ENCODE peak calls at places on chromosomes 2 and 18, in eight cellular contexts. C is CD4-positive, alpha-beta memory T cell; N is tibial artery; I is heart right ventricle; F is CD8-positive, alpha-beta T cell; T is kidney; J is ascending aorta; Q is fibroblast of lung. R is an unnamed sample.

GRCh38 chr2:12326449-12327190 is 390.1 kb upstream of the TRIB2 start:
- DNase-seq in C (no peak), N (no peak), I (no peak), F (no peak), T (no peak), J (no peak), Q (no peak), R (no peak)

GRCh38 chr2:177221970-177222369 is 9.4 kb downstream of the HNRNPA3 start:
- DNase-seq in C (no peak), N (no peak), I (no peak), F (no peak), T (no peak), J (no peak), Q (no peak), R (no peak)

GRCh38 chr18:68435581-68435980 is 279.3 kb downstream of the TMX3 start:
- DNase-seq in C (no peak), N (no peak), I (no peak), F (no peak), T (no peak), J (no peak), Q (no peak), R (no peak)

GRCh38 chr2:48569433-48569832 is 39.5 kb downstream of the STON1 start:
- DNase-seq in C (no peak), N (no peak), I (no peak), F (no peak), T (no peak), J (no peak), Q (peak), R (no peak)

GRCh38 chr2:216775043-216775453 is 79.7 kb upstream of the IGFBP5 start:
- DNase-seq in C (no peak), N (peak), I (peak), F (no peak), T (peak), J (peak), Q (peak), R (no peak)

GRCh38 chr2:134327367-134327766 is 73.5 kb downstream of the MGAT5 start:
- DNase-seq in C (no peak), N (no peak), I (no peak), F (no peak), T (no peak), J (no peak), Q (no peak), R (no peak)

GRCh38 chr2:55010915-55011314 is 39.3 kb downstream of the RTN4 start:
- DNase-seq in C (no peak), N (peak), I (no peak), F (no peak), T (peak), J (no peak), Q (peak), R (no peak)

GRCh38 chr2:173343921-173344320 is 10.8 kb upstream of the CDCA7 start:
- DNase-seq in C (no peak), N (no peak), I (no peak), F (no peak), T (no peak), J (no peak), Q (no peak), R (no peak)

GRCh38 chr2:8424997-8425900 is 256.6 kb upstream of the ID2 start:
- DNase-seq in C (no peak), N (no peak), I (no peak), F (no peak), T (no peak), J (no peak), Q (no peak), R (no peak)

GRCh38 chr2:44789446-44789845 is 152.1 kb upstream of the SIX3 start:
- DNase-seq in C (no peak), N (no peak), I (no peak), F (no peak), T (no peak), J (no peak), Q (no peak), R (no peak)

GRCh38 chr2:217095511-217096205 is 235.8 kb upstream of the TNP1 start:
- DNase-seq in C (no peak), N (no peak), I (no peak), F (no peak), T (no peak), J (no peak), Q (no peak), R (no peak)

GRCh38 chr2:229489016-229489415 is 217.9 kb upstream of the PID1 start:
- DNase-seq in C (no peak), N (no peak), I (no peak), F (no peak), T (no peak), J (no peak), Q (peak), R (no peak)

GRCh38 chr2:95345415-95346235 is 48.5 kb downstream of the KCNIP3 start:
- DNase-seq in C (peak), N (peak), I (peak), F (no peak), T (peak), J (peak), Q (peak), R (peak)

GRCh38 chr2:207681431-207681830 is 30.0 kb upstream of the CCNYL1 start:
- DNase-seq in C (no peak), N (no peak), I (no peak), F (no peak), T (peak), J (no peak), Q (no peak), R (no peak)

GRCh38 chr2:215728504-215729065 is 284.8 kb downstream of the MREG start:
- DNase-seq in C (no peak), N (peak), I (no peak), F (no peak), T (no peak), J (no peak), Q (peak), R (no peak)

GRCh38 chr2:177334940-177335543 is 57.5 kb upstream of the AGPS start:
- DNase-seq in C (peak), N (no peak), I (peak), F (no peak), T (no peak), J (no peak), Q (peak), R (no peak)

GRCh38 chr2:9769171-9770005 is 73.9 kb upstream of the TAF1B start:
- DNase-seq in C (no peak), N (no peak), I (no peak), F (no peak), T (no peak), J (no peak), Q (peak), R (peak)

GRCh38 chr2:170582747-170583463 is 132.2 kb upstream of the SP5 start:
- DNase-seq in C (no peak), N (no peak), I (no peak), F (no peak), T (no peak), J (no peak), Q (peak), R (no peak)

GRCh38 chr2:127579231-127579630 is 43.7 kb downstream of the MYO7B start:
- DNase-seq in C (no peak), N (no peak), I (peak), F (no peak), T (peak), J (no peak), Q (no peak), R (no peak)

GRCh38 chr2:146982393-146982846 is 862.4 kb upstream of the ACVR2A start:
- DNase-seq in C (no peak), N (peak), I (no peak), F (no peak), T (no peak), J (no peak), Q (peak), R (peak)

GRCh38 chr2:18784245-18784644 is 194.9 kb upstream of the NT5C1B start:
- DNase-seq in C (no peak), N (no peak), I (no peak), F (no peak), T (no peak), J (no peak), Q (no peak), R (no peak)

GRCh38 chr2:145220496-145220895 is 700.6 kb upstream of the ZEB2 start:
- DNase-seq in C (no peak), N (no peak), I (no peak), F (no peak), T (no peak), J (no peak), Q (no peak), R (no peak)

GRCh38 chr2:100137318-100137717 is 5.1 kb downstream of the AFF3 start:
- DNase-seq in C (no peak), N (no peak), I (no peak), F (no peak), T (no peak), J (no peak), Q (no peak), R (no peak)

GRCh38 chr2:210956101-210956500 is 399.7 kb downstream of the CPS1 start:
- DNase-seq in C (no peak), N (no peak), I (no peak), F (no peak), T (no peak), J (no peak), Q (peak), R (no peak)

GRCh38 chr2:40101076-40101688 is 322.1 kb upstream of the THUMPD2 start:
- DNase-seq in C (no peak), N (no peak), I (no peak), F (no peak), T (no peak), J (no peak), Q (peak), R (no peak)

GRCh38 chr2:154941379-154941778 is 242.9 kb downstream of the KCNJ3 start:
- DNase-seq in C (no peak), N (no peak), I (no peak), F (no peak), T (no peak), J (no peak), Q (no peak), R (no peak)

GRCh38 chr2:165794520-165794882 is 454 bp upstream of the GALNT3 start:
- DNase-seq in C (peak), N (peak), I (peak), F (peak), T (peak), J (no peak), Q (peak), R (peak)

GRCh38 chr2:233003658-233004555 is 9.1 kb downstream of the NGEF start:
- DNase-seq in C (no peak), N (no peak), I (no peak), F (no peak), T (no peak), J (no peak), Q (no peak), R (peak)

GRCh38 chr18:40529478-40529877 is 1425.6 kb upstream of the PIK3C3 start:
- DNase-seq in C (no peak), N (no peak), I (no peak), F (no peak), T (no peak), J (no peak), Q (peak), R (no peak)

GRCh38 chr2:144084114-144084661 is 435.7 kb downstream of the ZEB2 start:
- DNase-seq in C (no peak), N (no peak), I (no peak), F (no peak), T (no peak), J (no peak), Q (peak), R (no peak)

GRCh38 chr2:816278-816677 is 134.4 kb upstream of the SNTG2 start:
- DNase-seq in C (no peak), N (no peak), I (no peak), F (no peak), T (no peak), J (no peak), Q (no peak), R (no peak)

GRCh38 chr2:119223521-119224390 is at the start of gene STEAP3:
- DNase-seq in C (no peak), N (peak), I (peak), F (no peak), T (peak), J (peak), Q (peak), R (peak)

GRCh38 chr2:67626656-67627055 is 229.5 kb downstream of the ETAA1 start:
- DNase-seq in C (no peak), N (no peak), I (no peak), F (no peak), T (no peak), J (no peak), Q (peak), R (no peak)

GRCh38 chr2:128292599-128293425 is 25.9 kb downstream of the HS6ST1 start:
- DNase-seq in C (no peak), N (no peak), I (no peak), F (no peak), T (peak), J (no peak), Q (no peak), R (no peak)

GRCh38 chr2:109611467-109612095 is 2.2 kb downstream of the SEPTIN10 start:
- DNase-seq in C (no peak), N (no peak), I (no peak), F (no peak), T (no peak), J (no peak), Q (peak), R (no peak)

GRCh38 chr18:63237911-63238710 is 81.5 kb downstream of the BCL2 start:
- DNase-seq in C (no peak), N (no peak), I (peak), F (no peak), T (no peak), J (no peak), Q (peak), R (peak)

GRCh38 chr2:113700186-113700841 is 56.1 kb downstream of the SLC35F5 start:
- DNase-seq in C (peak), N (no peak), I (peak), F (peak), T (peak), J (no peak), Q (no peak), R (no peak)

DNA sequence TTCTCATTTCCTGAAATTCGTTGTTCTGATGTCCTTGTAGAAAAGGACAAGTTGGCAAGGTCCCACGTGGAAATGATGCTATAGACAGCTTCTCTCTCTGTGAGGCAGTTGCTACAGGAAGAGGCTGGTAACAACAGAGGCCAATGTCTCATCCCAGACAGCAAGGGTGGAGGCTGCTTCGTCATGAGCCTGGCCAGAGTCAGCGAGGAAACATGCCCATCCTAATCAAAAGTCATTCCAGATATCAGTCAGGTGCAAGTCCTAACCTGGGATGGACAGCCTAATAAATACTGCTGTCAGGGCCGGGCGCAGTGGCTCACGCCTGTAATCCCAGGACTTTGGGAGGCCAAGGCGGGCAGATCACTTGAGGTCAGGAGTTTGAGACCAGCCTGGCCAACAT is 6.4 kb upstream of the SMAD7 start:
- DNase-seq in C (no peak), N (no peak), I (no peak), F (no peak), T (no peak), J (no peak), Q (no peak), R (no peak)
- H3K27ac ChIP-seq in C (no peak), N (peak), I (no peak), F (no peak), T (no peak), J (peak), Q (peak), R (peak)

GRCh38 chr2:158619496-158619895 is 162.7 kb downstream of the PKP4 start:
- DNase-seq in C (no peak), N (no peak), I (no peak), F (no peak), T (no peak), J (no peak), Q (peak), R (no peak)
- H3K27ac ChIP-seq in C (no peak), N (no peak), I (no peak), F (no peak), T (no peak), J (no peak), Q (no peak), R (no peak)

GRCh38 chr2:221518201-221518936 is 53.7 kb downstream of the EPHA4 start:
- DNase-seq in C (peak), N (no peak), I (no peak), F (peak), T (no peak), J (no peak), Q (peak), R (no peak)

GRCh38 chr2:221521261-221521845 is 50.8 kb downstream of the EPHA4 start:
- DNase-seq in C (no peak), N (no peak), I (no peak), F (no peak), T (no peak), J (no peak), Q (no peak), R (no peak)

GRCh38 chr2:221514305-221515040 is 57.6 kb downstream of the EPHA4 start:
- DNase-seq in C (no peak), N (no peak), I (no peak), F (no peak), T (no peak), J (no peak), Q (no peak), R (no peak)

GRCh38 chr2:221517362-221518121 is 54.6 kb downstream of the EPHA4 start:
- DNase-seq in C (peak), N (peak), I (no peak), F (peak), T (peak), J (no peak), Q (peak), R (no peak)

GRCh38 chr2:221518937-221519635 is 53.0 kb downstream of the EPHA4 start:
- DNase-seq in C (no peak), N (no peak), I (no peak), F (no peak), T (no peak), J (no peak), Q (peak), R (no peak)
- H3K27ac ChIP-seq in C (peak), N (no peak), I (peak), F (peak), T (no peak), J (no peak), Q (no peak), R (no peak)

GRCh38 chr18:9808530-9809241 is 77.1 kb upstream of the TXNDC2 start:
- DNase-seq in C (no peak), N (no peak), I (no peak), F (no peak), T (no peak), J (no peak), Q (peak), R (peak)
- H3K27ac ChIP-seq in C (no peak), N (peak), I (peak), F (no peak), T (peak), J (peak), Q (no peak), R (peak)